ENCODE peak calls at places on chromosomes 1 and 21, in five cellular contexts. One of them, this sample, is unnamed.

GRCh38 chr1:117284408-117285215 is 73.9 kb upstream of the VTCN1 start:
- DNase-seq in tibial artery: no peak
- DNase-seq in body of pancreas: no peak
- DNase-seq in aorta: no peak
- DNase-seq in kidney: no peak
- DNase-seq in this sample: no peak

GRCh38 chr1:56133517-56134472 is 445.6 kb downstream of the PLPP3 start:
- DNase-seq in kidney: no peak
- DNase-seq in body of pancreas: no peak
- DNase-seq in aorta: no peak
- DNase-seq in tibial artery: no peak
- DNase-seq in this sample: no peak

GRCh38 chr21:38840456-38841129 is 34.9 kb downstream of the ETS2 start:
- DNase-seq in tibial artery: no peak
- DNase-seq in kidney: no peak
- DNase-seq in body of pancreas: no peak
- DNase-seq in aorta: no peak
- DNase-seq in this sample: no peak

GRCh38 chr1:170664828-170665617 is 1.1 kb downstream of the PRRX1 start:
- DNase-seq in tibial artery: peak; percentile 83
- DNase-seq in aorta: peak; percentile 88
- DNase-seq in kidney: peak; percentile 74
- DNase-seq in body of pancreas: peak; percentile 47
- DNase-seq in this sample: no peak

GRCh38 chr1:51518730-51519047 is 377 bp downstream of the EPS15 start:
- DNase-seq in aorta: no peak
- DNase-seq in body of pancreas: peak; percentile 78
- DNase-seq in tibial artery: peak; percentile 72
- DNase-seq in kidney: peak; percentile 90
- DNase-seq in this sample: peak; percentile 80

GRCh38 chr1:64653466-64653865 is 91.4 kb upstream of the RAVER2 start:
- DNase-seq in body of pancreas: no peak
- DNase-seq in aorta: no peak
- DNase-seq in kidney: no peak
- DNase-seq in tibial artery: no peak
- DNase-seq in this sample: no peak

GRCh38 chr21:29360799-29361765 is 62.4 kb downstream of the BACH1 start:
- DNase-seq in kidney: no peak
- DNase-seq in tibial artery: no peak
- DNase-seq in aorta: no peak
- DNase-seq in body of pancreas: peak; percentile 55
- DNase-seq in this sample: no peak

GRCh38 chr1:201628490-201628889 is 89.6 kb downstream of the NAV1 start:
- DNase-seq in kidney: peak; percentile 49
- DNase-seq in body of pancreas: no peak
- DNase-seq in tibial artery: no peak
- DNase-seq in aorta: no peak
- DNase-seq in this sample: no peak

GRCh38 chr1:9629445-9630201 is 21.9 kb upstream of the PIK3CD start:
- DNase-seq in body of pancreas: peak; percentile 25
- DNase-seq in aorta: no peak
- DNase-seq in tibial artery: peak; percentile 78
- DNase-seq in kidney: no peak
- DNase-seq in this sample: no peak

GRCh38 chr1:22457356-22457755 is 5.7 kb downstream of the ZBTB40 start:
- DNase-seq in body of pancreas: peak; percentile 33
- DNase-seq in aorta: no peak
- DNase-seq in tibial artery: no peak
- DNase-seq in kidney: no peak
- DNase-seq in this sample: no peak

GRCh38 chr1:45880930-45881329 is 77.5 kb downstream of the MAST2 start:
- DNase-seq in tibial artery: no peak
- DNase-seq in aorta: no peak
- DNase-seq in kidney: no peak
- DNase-seq in body of pancreas: no peak
- DNase-seq in this sample: no peak

GRCh38 chr1:47513393-47513792 is 75.5 kb downstream of the FOXD2 start:
- DNase-seq in aorta: no peak
- DNase-seq in body of pancreas: no peak
- DNase-seq in kidney: no peak
- DNase-seq in tibial artery: no peak
- DNase-seq in this sample: no peak

GRCh38 chr1:213582976-213583567 is 404.7 kb upstream of the PROX1 start:
- DNase-seq in tibial artery: no peak
- DNase-seq in kidney: no peak
- DNase-seq in aorta: no peak
- DNase-seq in body of pancreas: no peak
- DNase-seq in this sample: no peak

GRCh38 chr1:182163821-182164223 is 102.3 kb upstream of the ZNF648 start:
- DNase-seq in aorta: no peak
- DNase-seq in tibial artery: peak; percentile 81
- DNase-seq in kidney: peak; percentile 70
- DNase-seq in body of pancreas: peak; percentile 8
- DNase-seq in this sample: no peak

GRCh38 chr1:25608488-25609178 is 8.0 kb upstream of the MAN1C1 start:
- DNase-seq in tibial artery: peak; percentile 90
- DNase-seq in aorta: peak; percentile 94
- DNase-seq in body of pancreas: peak; percentile 91
- DNase-seq in kidney: peak; percentile 90
- DNase-seq in this sample: peak; percentile 78

GRCh38 chr1:60035925-60036324 is 37.6 kb downstream of the C1orf87 start:
- DNase-seq in tibial artery: no peak
- DNase-seq in body of pancreas: no peak
- DNase-seq in kidney: no peak
- DNase-seq in aorta: no peak
- DNase-seq in this sample: no peak

GRCh38 chr21:38815060-38815405 is 9.3 kb downstream of the ETS2 start:
- DNase-seq in aorta: no peak
- DNase-seq in kidney: no peak
- DNase-seq in tibial artery: no peak
- DNase-seq in body of pancreas: no peak
- DNase-seq in this sample: no peak

GRCh38 chr1:50930193-50930592 is 29.9 kb downstream of the FAF1 start:
- DNase-seq in tibial artery: no peak
- DNase-seq in body of pancreas: no peak
- DNase-seq in aorta: no peak
- DNase-seq in kidney: no peak
- DNase-seq in this sample: no peak

GRCh38 chr1:31062867-31063380 is 2.6 kb downstream of the PUM1 start:
- DNase-seq in kidney: no peak
- DNase-seq in aorta: no peak
- DNase-seq in tibial artery: no peak
- DNase-seq in body of pancreas: no peak
- DNase-seq in this sample: no peak

GRCh38 chr21:46459356-46460112 is 843 bp downstream of the DIP2A start:
- DNase-seq in tibial artery: peak; percentile 77
- DNase-seq in aorta: peak; percentile 81
- DNase-seq in body of pancreas: peak; percentile 61
- DNase-seq in kidney: peak; percentile 85
- DNase-seq in this sample: no peak

GRCh38 chr1:19882111-19883071 is at the start of gene OTUD3:
- DNase-seq in aorta: peak; percentile 97
- DNase-seq in kidney: peak; percentile 98
- DNase-seq in body of pancreas: peak; percentile 96
- DNase-seq in tibial artery: peak; percentile 97
- DNase-seq in this sample: peak; percentile 93

GRCh38 chr1:19878637-19878985 is 3.6 kb upstream of the OTUD3 start:
- DNase-seq in tibial artery: no peak
- DNase-seq in kidney: no peak
- DNase-seq in aorta: no peak
- DNase-seq in body of pancreas: peak; percentile 18
- DNase-seq in this sample: no peak

GRCh38 chr1:19877351-19877750 is 4.8 kb upstream of the OTUD3 start:
- DNase-seq in tibial artery: no peak
- DNase-seq in kidney: no peak
- DNase-seq in body of pancreas: no peak
- DNase-seq in aorta: no peak
- DNase-seq in this sample: no peak

GRCh38 chr1:19879227-19879626 is 3.0 kb upstream of the OTUD3 start:
- DNase-seq in tibial artery: no peak
- DNase-seq in aorta: no peak
- DNase-seq in kidney: no peak
- DNase-seq in body of pancreas: no peak
- DNase-seq in this sample: no peak

GRCh38 chr1:19877821-19878636 is 4.2 kb upstream of the OTUD3 start:
- DNase-seq in tibial artery: no peak
- DNase-seq in kidney: no peak
- DNase-seq in aorta: no peak
- DNase-seq in body of pancreas: no peak
- DNase-seq in this sample: no peak
- H3K4me3 ChIP-seq in tibial artery: no peak overlapping the region
- H3K4me3 ChIP-seq in kidney: peak overlapping the region; percentile 38
- H3K4me3 ChIP-seq in aorta: no peak overlapping the region
- H3K4me3 ChIP-seq in body of pancreas: no peak overlapping the region
- H3K4me3 ChIP-seq in this sample: no peak overlapping the region

GRCh38 chr1:208209286-208209685 is 34.9 kb downstream of the PLXNA2 start:
- DNase-seq in body of pancreas: no peak
- DNase-seq in kidney: no peak
- DNase-seq in aorta: no peak
- DNase-seq in tibial artery: no peak
- DNase-seq in this sample: no peak

GRCh38 chr1:208208132-208208487 is 36.1 kb downstream of the PLXNA2 start:
- DNase-seq in aorta: no peak
- DNase-seq in body of pancreas: no peak
- DNase-seq in tibial artery: no peak
- DNase-seq in kidney: no peak
- DNase-seq in this sample: no peak

GRCh38 chr1:208205216-208206013 is 38.8 kb downstream of the PLXNA2 start:
- DNase-seq in kidney: no peak
- DNase-seq in body of pancreas: no peak
- DNase-seq in aorta: no peak
- DNase-seq in tibial artery: no peak
- DNase-seq in this sample: no peak

GRCh38 chr1:208206092-208206698 is 38.0 kb downstream of the PLXNA2 start:
- DNase-seq in aorta: no peak
- DNase-seq in kidney: no peak
- DNase-seq in tibial artery: no peak
- DNase-seq in body of pancreas: no peak
- DNase-seq in this sample: no peak

DNA sequence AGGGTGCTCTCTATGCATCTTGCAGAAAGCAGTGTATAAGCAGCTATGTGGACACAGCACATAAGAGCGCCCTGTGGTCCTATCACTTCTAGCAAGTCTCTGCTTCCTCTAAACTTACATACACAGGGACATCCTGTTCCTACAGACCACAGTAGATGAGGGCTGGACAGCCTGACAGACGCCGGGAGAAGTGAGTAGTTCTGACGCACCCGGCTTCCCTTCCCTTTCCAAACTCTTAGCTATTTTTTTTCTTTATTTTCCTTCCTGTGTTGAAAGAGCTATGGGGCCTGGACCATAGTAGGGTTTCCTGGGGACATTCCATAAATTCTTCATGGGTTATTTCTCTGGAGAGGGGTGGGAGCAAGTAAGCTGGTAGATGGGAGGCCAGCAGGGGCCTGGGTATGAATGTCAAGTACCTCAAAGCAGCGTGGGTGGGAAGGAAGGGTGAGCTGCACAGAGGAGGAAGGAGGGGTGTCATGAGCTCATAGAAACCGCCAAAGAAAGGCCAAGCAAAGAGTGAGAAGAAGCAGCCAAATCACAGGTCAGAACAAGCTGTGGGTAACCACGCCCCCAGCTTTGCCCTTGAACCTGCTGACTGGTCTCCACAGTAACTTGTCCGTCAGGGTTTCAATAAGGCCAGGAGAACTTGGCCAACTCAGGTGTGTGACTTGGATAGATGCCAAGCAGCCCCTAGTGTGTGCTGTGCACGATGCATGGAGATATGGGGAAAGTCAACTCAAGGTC is 36.6 kb downstream of the PLXNA2 start:
- DNase-seq in tibial artery: peak; percentile 88
- DNase-seq in body of pancreas: peak; percentile 83
- DNase-seq in kidney: no peak
- DNase-seq in aorta: no peak
- DNase-seq in this sample: peak; percentile 88
- H3K4me1 ChIP-seq in tibial artery: peaks cover 83% of the 10 kb centered on the region
- H3K4me1 ChIP-seq in body of pancreas: peaks cover 77% of the 10 kb centered on the region
- H3K4me1 ChIP-seq in kidney: peaks cover 22% of the 10 kb centered on the region
- H3K4me1 ChIP-seq in aorta: peaks cover 5% of the 10 kb centered on the region
- H3K4me1 ChIP-seq in this sample: peaks cover 52% of the 10 kb centered on the region

GRCh38 chr1:4495809-4496208 is 158.6 kb upstream of the AJAP1 start:
- DNase-seq in kidney: no peak
- DNase-seq in tibial artery: no peak
- DNase-seq in aorta: no peak
- DNase-seq in body of pancreas: no peak
- DNase-seq in this sample: no peak

GRCh38 chr1:4489486-4489885 is 164.9 kb upstream of the AJAP1 start:
- DNase-seq in aorta: no peak
- DNase-seq in tibial artery: no peak
- DNase-seq in body of pancreas: no peak
- DNase-seq in kidney: no peak
- DNase-seq in this sample: peak; percentile 14

GRCh38 chr1:4500441-4500840 is 154.0 kb upstream of the AJAP1 start:
- DNase-seq in tibial artery: peak; percentile 45
- DNase-seq in aorta: peak; percentile 43
- DNase-seq in kidney: no peak
- DNase-seq in body of pancreas: no peak
- DNase-seq in this sample: no peak

DNA sequence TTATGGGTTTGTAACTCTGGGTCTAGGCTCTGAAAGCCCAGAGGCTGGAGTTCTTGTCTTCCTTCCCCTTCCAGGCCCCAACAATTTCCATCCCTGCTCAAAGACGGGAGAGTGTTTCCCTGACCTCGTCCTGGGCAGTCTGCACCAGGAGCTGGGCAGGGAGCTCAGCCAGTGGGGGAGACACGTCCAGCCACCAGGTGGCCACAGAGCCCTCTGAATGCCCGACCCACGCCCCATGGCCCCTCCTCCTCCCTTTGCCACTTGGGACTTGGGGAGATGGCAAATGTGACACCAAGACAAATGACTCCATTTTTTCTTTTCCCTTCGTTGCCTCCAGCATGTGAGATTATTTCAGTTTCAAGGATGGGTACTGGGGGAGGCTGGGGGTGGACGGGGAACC is 159.9 kb upstream of the AJAP1 start:
- DNase-seq in kidney: no peak
- DNase-seq in tibial artery: no peak
- DNase-seq in body of pancreas: peak; percentile 59
- DNase-seq in aorta: peak; percentile 59
- DNase-seq in this sample: no peak
- H3K9me3 ChIP-seq in kidney: no peaks in the 10 kb centered on the region
- H3K9me3 ChIP-seq in tibial artery: no peaks in the 10 kb centered on the region
- H3K9me3 ChIP-seq in body of pancreas: no peaks in the 10 kb centered on the region
- H3K9me3 ChIP-seq in aorta: no peaks in the 10 kb centered on the region
- H3K9me3 ChIP-seq in this sample: no peaks in the 10 kb centered on the region

GRCh38 chr21:43718872-43719747 is at the start of gene PDXK:
- DNase-seq in kidney: peak; percentile 96
- DNase-seq in body of pancreas: peak; percentile 90
- DNase-seq in tibial artery: peak; percentile 93
- DNase-seq in aorta: peak; percentile 95
- DNase-seq in this sample: peak; percentile 76

GRCh38 chr21:43719748-43720538 is 1.0 kb downstream of the PDXK start:
- DNase-seq in aorta: peak; percentile 74
- DNase-seq in body of pancreas: peak; percentile 41
- DNase-seq in kidney: peak; percentile 85
- DNase-seq in tibial artery: no peak
- DNase-seq in this sample: no peak

GRCh38 chr21:43720539-43721224 is 1.8 kb downstream of the PDXK start:
- DNase-seq in aorta: peak; percentile 69
- DNase-seq in body of pancreas: no peak
- DNase-seq in kidney: no peak
- DNase-seq in tibial artery: no peak
- DNase-seq in this sample: no peak

GRCh38 chr21:43721939-43722338 is 3.0 kb downstream of the PDXK start:
- DNase-seq in kidney: no peak
- DNase-seq in aorta: no peak
- DNase-seq in tibial artery: no peak
- DNase-seq in body of pancreas: no peak
- DNase-seq in this sample: peak; percentile 69

GRCh38 chr21:43721225-43721605 is 2.3 kb downstream of the PDXK start:
- DNase-seq in aorta: no peak
- DNase-seq in kidney: no peak
- DNase-seq in body of pancreas: peak; percentile 66
- DNase-seq in tibial artery: no peak
- DNase-seq in this sample: no peak
- H3K4me3 ChIP-seq in aorta: no peak overlapping the region
- H3K4me3 ChIP-seq in kidney: peak overlapping the region; percentile 68
- H3K4me3 ChIP-seq in body of pancreas: no peak overlapping the region
- H3K4me3 ChIP-seq in tibial artery: peak overlapping the region; percentile 76
- H3K4me3 ChIP-seq in this sample: peak overlapping the region; percentile 99

This sample was measured in RWPE2.